ENCODE peak calls at places on chromosome 12, in seven cellular contexts. One of them, this sample, is unnamed.

GRCh38 chr12:125528300-125528699 is 463.1 kb downstream of the AACS start:
- DNase-seq in GM12878: no peak
- DNase-seq in HCT116: no peak
- DNase-seq in H1: no peak
- DNase-seq in K562: no peak
- DNase-seq in SK-N-SH: no peak
- DNase-seq in HepG2: no peak
- DNase-seq in this sample: no peak

GRCh38 chr12:112664569-112664968 is 127.0 kb upstream of the RPH3A start:
- DNase-seq in GM12878: no peak
- DNase-seq in HCT116: no peak
- DNase-seq in H1: no peak
- DNase-seq in K562: peak
- DNase-seq in SK-N-SH: no peak
- DNase-seq in HepG2: no peak
- DNase-seq in this sample: peak

GRCh38 chr12:121823727-121824115 is 19.9 kb downstream of the SETD1B start:
- DNase-seq in GM12878: no peak
- DNase-seq in HCT116: no peak
- DNase-seq in H1: no peak
- DNase-seq in K562: no peak
- DNase-seq in SK-N-SH: no peak
- DNase-seq in HepG2: no peak
- DNase-seq in this sample: no peak

GRCh38 chr12:4909734-4910501 is at the start of gene KCNA1:
- DNase-seq in GM12878: no peak
- DNase-seq in HCT116: no peak
- DNase-seq in H1: no peak
- DNase-seq in K562: no peak
- DNase-seq in SK-N-SH: peak
- DNase-seq in HepG2: no peak
- DNase-seq in this sample: no peak

GRCh38 chr12:66603981-66604380 is 74.9 kb downstream of the GRIP1 start:
- DNase-seq in GM12878: no peak
- DNase-seq in HCT116: no peak
- DNase-seq in H1: no peak
- DNase-seq in K562: no peak
- DNase-seq in SK-N-SH: no peak
- DNase-seq in HepG2: no peak
- DNase-seq in this sample: no peak

GRCh38 chr12:77940566-77940965 is 109.9 kb downstream of the NAV3 start:
- DNase-seq in GM12878: no peak
- DNase-seq in HCT116: no peak
- DNase-seq in H1: no peak
- DNase-seq in K562: no peak
- DNase-seq in SK-N-SH: no peak
- DNase-seq in HepG2: no peak
- DNase-seq in this sample: no peak

GRCh38 chr12:23221926-23222325 is 597.0 kb downstream of the ETNK1 start:
- DNase-seq in GM12878: no peak
- DNase-seq in HCT116: no peak
- DNase-seq in H1: no peak
- DNase-seq in K562: no peak
- DNase-seq in SK-N-SH: no peak
- DNase-seq in HepG2: no peak
- DNase-seq in this sample: no peak

GRCh38 chr12:66268562-66268961 is 33.7 kb upstream of the HELB start:
- DNase-seq in GM12878: peak
- DNase-seq in HCT116: no peak
- DNase-seq in H1: no peak
- DNase-seq in K562: no peak
- DNase-seq in SK-N-SH: no peak
- DNase-seq in HepG2: no peak
- DNase-seq in this sample: no peak

GRCh38 chr12:57195186-57195585 is 21.4 kb upstream of the NXPH4 start:
- DNase-seq in GM12878: no peak
- DNase-seq in HCT116: no peak
- DNase-seq in H1: no peak
- DNase-seq in K562: no peak
- DNase-seq in SK-N-SH: no peak
- DNase-seq in HepG2: no peak
- DNase-seq in this sample: no peak

GRCh38 chr12:57182918-57183575 is 33.5 kb upstream of the NXPH4 start:
- DNase-seq in GM12878: peak
- DNase-seq in HCT116: peak
- DNase-seq in H1: peak
- DNase-seq in K562: peak
- DNase-seq in SK-N-SH: peak
- DNase-seq in HepG2: peak
- DNase-seq in this sample: peak

GRCh38 chr12:124547626-124548025 is 19.8 kb downstream of the NCOR2 start:
- DNase-seq in GM12878: no peak
- DNase-seq in HCT116: no peak
- DNase-seq in H1: no peak
- DNase-seq in K562: no peak
- DNase-seq in SK-N-SH: no peak
- DNase-seq in HepG2: no peak
- DNase-seq in this sample: no peak

GRCh38 chr12:85955127-85955526 is 81.0 kb downstream of the NTS start:
- DNase-seq in GM12878: no peak
- DNase-seq in HCT116: peak
- DNase-seq in H1: no peak
- DNase-seq in K562: no peak
- DNase-seq in SK-N-SH: peak
- DNase-seq in HepG2: no peak
- DNase-seq in this sample: no peak

DNA sequence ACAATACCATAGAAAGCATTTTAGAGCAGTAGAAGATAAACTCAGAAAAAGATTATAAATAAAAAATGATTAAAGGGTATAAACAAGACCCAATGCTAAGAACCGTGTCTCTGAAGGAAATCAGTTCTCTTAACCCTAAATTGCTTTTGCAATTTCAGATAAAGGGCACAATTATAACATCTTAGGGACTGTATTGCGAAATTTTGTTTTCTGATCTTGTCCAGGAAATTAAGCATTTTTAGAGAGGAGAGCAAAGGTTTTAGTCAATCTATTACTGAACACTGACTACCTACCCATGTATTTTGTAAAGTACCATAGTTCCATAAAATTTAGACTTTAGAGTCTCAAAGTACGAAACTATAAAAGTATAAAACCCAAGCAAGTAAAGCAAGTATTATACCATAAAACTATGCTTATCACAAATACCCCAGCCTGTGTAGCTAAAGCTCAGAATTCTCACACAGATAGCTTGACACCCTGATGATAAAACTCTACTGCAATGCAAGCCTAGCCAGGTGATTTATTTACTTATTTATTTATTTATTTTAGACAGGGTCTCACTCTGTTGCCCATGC is 6.8 kb upstream of the CHPT1 start:
- DNase-seq in GM12878: no peak
- DNase-seq in HCT116: no peak
- DNase-seq in H1: no peak
- DNase-seq in K562: no peak
- DNase-seq in SK-N-SH: no peak
- DNase-seq in HepG2: no peak
- DNase-seq in this sample: no peak
- TF ChIP-seq JUND in GM12878: no peak
- TF ChIP-seq JUND in HCT116: no peak
- TF ChIP-seq JUND in H1: no peak
- TF ChIP-seq JUND in K562: no peak
- TF ChIP-seq JUND in SK-N-SH: no peak
- TF ChIP-seq JUND in HepG2: no peak
- TF ChIP-seq JUND in this sample: no peak

DNA sequence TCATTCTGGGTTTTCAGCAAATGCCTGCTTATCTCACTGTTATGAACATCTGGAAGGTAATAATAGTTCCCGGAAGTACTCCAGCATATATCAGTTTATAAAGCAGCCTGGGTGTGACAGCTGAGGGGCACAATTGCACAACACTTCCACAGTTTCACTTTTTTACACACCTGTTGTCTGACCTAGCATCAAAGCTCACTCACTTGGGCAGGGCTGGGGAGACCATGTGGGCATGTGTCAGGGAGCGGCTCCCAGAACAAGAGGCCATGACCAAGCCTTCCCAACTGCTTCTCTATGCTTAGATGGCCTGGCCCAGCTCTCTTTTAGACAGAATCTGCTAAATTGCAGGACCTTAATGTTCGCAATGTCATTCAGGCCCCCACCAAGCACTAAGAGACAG is 51.1 kb upstream of the RIC8B start:
- DNase-seq in GM12878: no peak
- DNase-seq in HCT116: no peak
- DNase-seq in H1: no peak
- DNase-seq in K562: no peak
- DNase-seq in SK-N-SH: no peak
- DNase-seq in HepG2: no peak
- DNase-seq in this sample: no peak
- TF ChIP-seq JUND in GM12878: no peak
- TF ChIP-seq JUND in HCT116: no peak
- TF ChIP-seq JUND in H1: no peak
- TF ChIP-seq JUND in K562: no peak
- TF ChIP-seq JUND in SK-N-SH: no peak
- TF ChIP-seq JUND in HepG2: no peak
- TF ChIP-seq JUND in this sample: no peak

DNA sequence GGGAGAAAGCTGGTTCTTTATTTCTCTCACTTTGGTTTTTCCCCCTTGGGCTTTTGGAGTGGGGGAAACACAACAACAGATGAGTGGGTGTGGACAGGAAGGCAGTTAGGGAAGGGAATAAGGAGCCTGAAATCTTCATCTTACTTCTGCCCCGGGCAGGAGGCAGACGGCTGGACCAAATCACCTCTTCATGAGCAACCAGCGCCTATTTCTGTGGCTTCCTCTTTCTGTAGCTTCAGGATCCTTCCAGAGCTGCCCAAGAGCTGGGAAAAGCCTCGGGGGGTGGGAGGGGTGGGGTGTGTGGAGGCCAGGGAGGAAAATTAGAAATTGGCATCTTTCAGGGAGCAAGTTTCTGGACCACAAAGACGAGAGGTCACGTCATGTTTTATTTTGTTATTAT is 218.4 kb downstream of the PHETA1 start:
- DNase-seq in GM12878: no peak
- DNase-seq in HCT116: no peak
- DNase-seq in H1: no peak
- DNase-seq in K562: no peak
- DNase-seq in SK-N-SH: no peak
- DNase-seq in HepG2: no peak
- DNase-seq in this sample: no peak
- TF ChIP-seq JUND in GM12878: no peak
- TF ChIP-seq JUND in HCT116: no peak
- TF ChIP-seq JUND in H1: no peak
- TF ChIP-seq JUND in K562: no peak
- TF ChIP-seq JUND in SK-N-SH: no peak
- TF ChIP-seq JUND in HepG2: no peak
- TF ChIP-seq JUND in this sample: no peak

GRCh38 chr12:80192087-80192486 is 92.8 kb downstream of the OTOGL start:
- DNase-seq in GM12878: no peak
- DNase-seq in HCT116: no peak
- DNase-seq in H1: no peak
- DNase-seq in K562: no peak
- DNase-seq in SK-N-SH: no peak
- DNase-seq in HepG2: no peak
- DNase-seq in this sample: no peak

GRCh38 chr12:80196419-80196818 is 97.1 kb downstream of the OTOGL start:
- DNase-seq in GM12878: no peak
- DNase-seq in HCT116: no peak
- DNase-seq in H1: no peak
- DNase-seq in K562: no peak
- DNase-seq in SK-N-SH: no peak
- DNase-seq in HepG2: no peak
- DNase-seq in this sample: no peak

GRCh38 chr12:80195737-80196136 is 96.4 kb downstream of the OTOGL start:
- DNase-seq in GM12878: no peak
- DNase-seq in HCT116: no peak
- DNase-seq in H1: no peak
- DNase-seq in K562: no peak
- DNase-seq in SK-N-SH: no peak
- DNase-seq in HepG2: no peak
- DNase-seq in this sample: no peak

GRCh38 chr12:80193900-80194299 is 94.6 kb downstream of the OTOGL start:
- DNase-seq in GM12878: no peak
- DNase-seq in HCT116: no peak
- DNase-seq in H1: no peak
- DNase-seq in K562: no peak
- DNase-seq in SK-N-SH: no peak
- DNase-seq in HepG2: no peak
- DNase-seq in this sample: no peak

GRCh38 chr12:80195143-80195726 is 95.9 kb downstream of the OTOGL start:
- DNase-seq in GM12878: no peak
- DNase-seq in HCT116: peak
- DNase-seq in H1: no peak
- DNase-seq in K562: no peak
- DNase-seq in SK-N-SH: peak
- DNase-seq in HepG2: peak
- DNase-seq in this sample: peak
- TF ChIP-seq JUND in GM12878: no peak
- TF ChIP-seq JUND in HCT116: no peak
- TF ChIP-seq JUND in H1: no peak
- TF ChIP-seq JUND in K562: no peak
- TF ChIP-seq JUND in SK-N-SH: no peak
- TF ChIP-seq JUND in HepG2: no peak
- TF ChIP-seq JUND in this sample: no peak

GRCh38 chr12:68844318-68844745 is 36.4 kb downstream of the MDM2 start:
- DNase-seq in GM12878: no peak
- DNase-seq in HCT116: no peak
- DNase-seq in H1: no peak
- DNase-seq in K562: no peak
- DNase-seq in SK-N-SH: no peak
- DNase-seq in HepG2: no peak
- DNase-seq in this sample: no peak
- TF ChIP-seq JUND in GM12878: no peak
- TF ChIP-seq JUND in HCT116: no peak
- TF ChIP-seq JUND in H1: no peak
- TF ChIP-seq JUND in K562: no peak
- TF ChIP-seq JUND in SK-N-SH: no peak
- TF ChIP-seq JUND in HepG2: no peak
- TF ChIP-seq JUND in this sample: no peak

This sample was measured in T47D.